ENCODE peak calls at places on chromosomes 7 and 10, in four cellular contexts. G is amniotic epithelial cell; H is CD4-positive, alpha-beta T cell; V is effector CD8-positive, alpha-beta T cell. U is an unnamed sample.

GRCh38 chr10:119541046-119541445 is 1.5 kb downstream of the RGS10 start:
- DNase-seq in G (no peak), V (no peak), H (no peak), U (no peak)

GRCh38 chr10:510415-510881 is 179.0 kb downstream of the DIP2C start:
- DNase-seq in G (no peak), H (no peak), V (no peak), U (no peak)

GRCh38 chr7:54841772-54842707 is 83.0 kb upstream of the SEC61G start:
- DNase-seq in G (no peak), H (no peak), V (no peak), U (no peak)

GRCh38 chr10:46301056-46301645 is 14.4 kb downstream of the ANTXRL start:
- DNase-seq in G (no peak), V (no peak), H (no peak), U (no peak)

GRCh38 chr7:89514970-89515369 is 639.3 kb upstream of the STEAP1 start:
- DNase-seq in G (no peak), V (no peak), H (no peak), U (no peak)

GRCh38 chr7:71787513-71787912 is 624.6 kb downstream of the CALN1 start:
- DNase-seq in H (no peak), G (peak; percentile 7), V (no peak), U (no peak)

GRCh38 chr7:84102213-84102612 is 92.4 kb downstream of the SEMA3A start:
- DNase-seq in V (no peak), G (peak; percentile 93), H (no peak), U (no peak)

GRCh38 chr7:45582868-45583277 is 8.7 kb downstream of the ADCY1 start:
- DNase-seq in H (no peak), V (no peak), G (no peak), U (no peak)

GRCh38 chr7:92621641-92622429 is 31.6 kb upstream of the FAM133B start:
- DNase-seq in H (no peak), G (no peak), V (no peak), U (no peak)

GRCh38 chr7:39400836-39401235 is 165.4 kb upstream of the YAE1 start:
- DNase-seq in G (no peak), H (no peak), V (no peak), U (no peak)

GRCh38 chr7:30252885-30253795 is 31.3 kb upstream of the ZNRF2 start:
- DNase-seq in V (no peak), G (peak; percentile 36), H (no peak), U (no peak)

GRCh38 chr7:144481863-144482262 is 78.4 kb upstream of the NOBOX start:
- DNase-seq in G (no peak), V (no peak), H (no peak), U (no peak)

GRCh38 chr10:132417957-132418441 is 21.0 kb downstream of the PWWP2B start:
- DNase-seq in G (peak; percentile 71), H (no peak), V (no peak), U (no peak)

U was measured in keratinocyte.